ENCODE peak calls at places on chromosomes 16 and 17, in ten cellular contexts. One of them, this sample, is unnamed.

GRCh38 chr17:82875418-82875856 is 35.6 kb upstream of the ZNF750 start:
- DNase-seq in stimulated activated CD8-positive, alpha-beta memory T cell treated with anti-CD3 and anti-CD28 coated beads, Interleukin-2, amount 100 ng/mL, for 48 hours: no peak
- DNase-seq in HFFc6: no peak
- DNase-seq in fibroblast of pulmonary artery: no peak
- DNase-seq in hepatic stellate cell: no peak
- DNase-seq in fibroblast of mammary gland: no peak
- DNase-seq in pancreas: no peak
- DNase-seq in prostate gland: peak; percentile 82
- DNase-seq in NCI-H82: no peak
- DNase-seq in astrocyte of the spinal cord: no peak
- DNase-seq in this sample: no peak

GRCh38 chr16:4338712-4339299 is 12.3 kb downstream of the PAM16 start:
- DNase-seq in NCI-H82: no peak
- DNase-seq in fibroblast of mammary gland: no peak
- DNase-seq in fibroblast of pulmonary artery: no peak
- DNase-seq in astrocyte of the spinal cord: no peak
- DNase-seq in prostate gland: no peak
- DNase-seq in stimulated activated CD8-positive, alpha-beta memory T cell treated with anti-CD3 and anti-CD28 coated beads, Interleukin-2, amount 100 ng/mL, for 48 hours: no peak
- DNase-seq in hepatic stellate cell: no peak
- DNase-seq in HFFc6: no peak
- DNase-seq in pancreas: peak; percentile 35
- DNase-seq in this sample: no peak

GRCh38 chr16:58809213-58809612 is 75.1 kb upstream of the GOT2 start:
- DNase-seq in hepatic stellate cell: no peak
- DNase-seq in fibroblast of pulmonary artery: no peak
- DNase-seq in fibroblast of mammary gland: no peak
- DNase-seq in pancreas: no peak
- DNase-seq in astrocyte of the spinal cord: no peak
- DNase-seq in prostate gland: no peak
- DNase-seq in stimulated activated CD8-positive, alpha-beta memory T cell treated with anti-CD3 and anti-CD28 coated beads, Interleukin-2, amount 100 ng/mL, for 48 hours: no peak
- DNase-seq in HFFc6: no peak
- DNase-seq in NCI-H82: peak; percentile 58
- DNase-seq in this sample: no peak

GRCh38 chr16:281660-282249 is 1.2 kb upstream of the PDIA2 start:
- DNase-seq in hepatic stellate cell: no peak
- DNase-seq in pancreas: peak; percentile 63
- DNase-seq in NCI-H82: no peak
- DNase-seq in stimulated activated CD8-positive, alpha-beta memory T cell treated with anti-CD3 and anti-CD28 coated beads, Interleukin-2, amount 100 ng/mL, for 48 hours: no peak
- DNase-seq in prostate gland: no peak
- DNase-seq in fibroblast of pulmonary artery: no peak
- DNase-seq in fibroblast of mammary gland: no peak
- DNase-seq in astrocyte of the spinal cord: no peak
- DNase-seq in HFFc6: no peak
- DNase-seq in this sample: no peak

GRCh38 chr17:4968166-4968915 is 724 bp upstream of the SPAG7 start:
- DNase-seq in fibroblast of pulmonary artery: no peak
- DNase-seq in HFFc6: no peak
- DNase-seq in fibroblast of mammary gland: no peak
- DNase-seq in pancreas: peak; percentile 61
- DNase-seq in stimulated activated CD8-positive, alpha-beta memory T cell treated with anti-CD3 and anti-CD28 coated beads, Interleukin-2, amount 100 ng/mL, for 48 hours: peak; percentile 34
- DNase-seq in hepatic stellate cell: no peak
- DNase-seq in prostate gland: peak; percentile 19
- DNase-seq in NCI-H82: peak; percentile 49
- DNase-seq in astrocyte of the spinal cord: no peak
- DNase-seq in this sample: peak; percentile 65

GRCh38 chr16:50520451-50521245 is 27.5 kb upstream of the NKD1 start:
- DNase-seq in NCI-H82: no peak
- DNase-seq in stimulated activated CD8-positive, alpha-beta memory T cell treated with anti-CD3 and anti-CD28 coated beads, Interleukin-2, amount 100 ng/mL, for 48 hours: no peak
- DNase-seq in hepatic stellate cell: no peak
- DNase-seq in HFFc6: no peak
- DNase-seq in pancreas: no peak
- DNase-seq in astrocyte of the spinal cord: no peak
- DNase-seq in prostate gland: no peak
- DNase-seq in fibroblast of pulmonary artery: no peak
- DNase-seq in fibroblast of mammary gland: no peak
- DNase-seq in this sample: no peak

GRCh38 chr16:81842564-81843242 is 63.6 kb downstream of the PLCG2 start:
- DNase-seq in hepatic stellate cell: no peak
- DNase-seq in prostate gland: no peak
- DNase-seq in NCI-H82: no peak
- DNase-seq in pancreas: no peak
- DNase-seq in HFFc6: no peak
- DNase-seq in fibroblast of mammary gland: no peak
- DNase-seq in astrocyte of the spinal cord: no peak
- DNase-seq in fibroblast of pulmonary artery: no peak
- DNase-seq in stimulated activated CD8-positive, alpha-beta memory T cell treated with anti-CD3 and anti-CD28 coated beads, Interleukin-2, amount 100 ng/mL, for 48 hours: no peak
- DNase-seq in this sample: no peak

GRCh38 chr16:397135-397661 is at the start of gene NME4:
- DNase-seq in prostate gland: no peak
- DNase-seq in fibroblast of mammary gland: no peak
- DNase-seq in fibroblast of pulmonary artery: peak; percentile 51
- DNase-seq in HFFc6: no peak
- DNase-seq in hepatic stellate cell: peak; percentile 59
- DNase-seq in pancreas: peak; percentile 57
- DNase-seq in stimulated activated CD8-positive, alpha-beta memory T cell treated with anti-CD3 and anti-CD28 coated beads, Interleukin-2, amount 100 ng/mL, for 48 hours: no peak
- DNase-seq in NCI-H82: peak; percentile 57
- DNase-seq in astrocyte of the spinal cord: no peak
- DNase-seq in this sample: peak; percentile 21

GRCh38 chr16:66842765-66843164 is 1.4 kb upstream of the CA7 start:
- DNase-seq in fibroblast of mammary gland: peak; percentile 51
- DNase-seq in NCI-H82: no peak
- DNase-seq in astrocyte of the spinal cord: peak; percentile 16
- DNase-seq in prostate gland: no peak
- DNase-seq in pancreas: no peak
- DNase-seq in stimulated activated CD8-positive, alpha-beta memory T cell treated with anti-CD3 and anti-CD28 coated beads, Interleukin-2, amount 100 ng/mL, for 48 hours: no peak
- DNase-seq in hepatic stellate cell: no peak
- DNase-seq in HFFc6: no peak
- DNase-seq in fibroblast of pulmonary artery: no peak
- DNase-seq in this sample: no peak

GRCh38 chr17:74217036-74217725 is 3.8 kb downstream of the TTYH2 start:
- DNase-seq in stimulated activated CD8-positive, alpha-beta memory T cell treated with anti-CD3 and anti-CD28 coated beads, Interleukin-2, amount 100 ng/mL, for 48 hours: no peak
- DNase-seq in hepatic stellate cell: no peak
- DNase-seq in pancreas: no peak
- DNase-seq in astrocyte of the spinal cord: no peak
- DNase-seq in fibroblast of mammary gland: no peak
- DNase-seq in NCI-H82: peak; percentile 24
- DNase-seq in HFFc6: no peak
- DNase-seq in prostate gland: no peak
- DNase-seq in fibroblast of pulmonary artery: no peak
- DNase-seq in this sample: no peak

GRCh38 chr17:36978810-36979584 is 30.2 kb downstream of the AATF start:
- DNase-seq in fibroblast of pulmonary artery: peak; percentile 9
- DNase-seq in stimulated activated CD8-positive, alpha-beta memory T cell treated with anti-CD3 and anti-CD28 coated beads, Interleukin-2, amount 100 ng/mL, for 48 hours: no peak
- DNase-seq in pancreas: no peak
- DNase-seq in hepatic stellate cell: no peak
- DNase-seq in astrocyte of the spinal cord: no peak
- DNase-seq in NCI-H82: peak; percentile 25
- DNase-seq in HFFc6: no peak
- DNase-seq in fibroblast of mammary gland: no peak
- DNase-seq in prostate gland: no peak
- DNase-seq in this sample: no peak

GRCh38 chr17:81608605-81609004 is 28.3 kb downstream of the NPLOC4 start:
- DNase-seq in fibroblast of pulmonary artery: no peak
- DNase-seq in NCI-H82: no peak
- DNase-seq in fibroblast of mammary gland: peak; percentile 54
- DNase-seq in pancreas: peak; percentile 6
- DNase-seq in hepatic stellate cell: no peak
- DNase-seq in prostate gland: no peak
- DNase-seq in stimulated activated CD8-positive, alpha-beta memory T cell treated with anti-CD3 and anti-CD28 coated beads, Interleukin-2, amount 100 ng/mL, for 48 hours: no peak
- DNase-seq in astrocyte of the spinal cord: no peak
- DNase-seq in HFFc6: no peak
- DNase-seq in this sample: no peak

GRCh38 chr17:65809366-65809765 is 247.9 kb upstream of the AXIN2 start:
- DNase-seq in astrocyte of the spinal cord: no peak
- DNase-seq in stimulated activated CD8-positive, alpha-beta memory T cell treated with anti-CD3 and anti-CD28 coated beads, Interleukin-2, amount 100 ng/mL, for 48 hours: no peak
- DNase-seq in fibroblast of mammary gland: no peak
- DNase-seq in prostate gland: no peak
- DNase-seq in NCI-H82: no peak
- DNase-seq in hepatic stellate cell: no peak
- DNase-seq in HFFc6: no peak
- DNase-seq in pancreas: no peak
- DNase-seq in fibroblast of pulmonary artery: no peak
- DNase-seq in this sample: no peak

GRCh38 chr16:29744541-29745101 is 1.2 kb downstream of the C16orf54 start:
- DNase-seq in HFFc6: no peak
- DNase-seq in pancreas: no peak
- DNase-seq in stimulated activated CD8-positive, alpha-beta memory T cell treated with anti-CD3 and anti-CD28 coated beads, Interleukin-2, amount 100 ng/mL, for 48 hours: no peak
- DNase-seq in fibroblast of pulmonary artery: no peak
- DNase-seq in fibroblast of mammary gland: no peak
- DNase-seq in astrocyte of the spinal cord: no peak
- DNase-seq in hepatic stellate cell: no peak
- DNase-seq in prostate gland: no peak
- DNase-seq in NCI-H82: no peak
- DNase-seq in this sample: peak; percentile 42

GRCh38 chr16:51919736-51920135 is 627.2 kb downstream of the TOX3 start:
- DNase-seq in pancreas: no peak
- DNase-seq in hepatic stellate cell: no peak
- DNase-seq in fibroblast of pulmonary artery: peak; percentile 15
- DNase-seq in NCI-H82: no peak
- DNase-seq in fibroblast of mammary gland: no peak
- DNase-seq in HFFc6: no peak
- DNase-seq in prostate gland: no peak
- DNase-seq in stimulated activated CD8-positive, alpha-beta memory T cell treated with anti-CD3 and anti-CD28 coated beads, Interleukin-2, amount 100 ng/mL, for 48 hours: no peak
- DNase-seq in astrocyte of the spinal cord: no peak
- DNase-seq in this sample: no peak

GRCh38 chr17:50817838-50818237 is 17.5 kb upstream of the WFIKKN2 start:
- DNase-seq in fibroblast of pulmonary artery: no peak
- DNase-seq in pancreas: no peak
- DNase-seq in NCI-H82: no peak
- DNase-seq in prostate gland: no peak
- DNase-seq in stimulated activated CD8-positive, alpha-beta memory T cell treated with anti-CD3 and anti-CD28 coated beads, Interleukin-2, amount 100 ng/mL, for 48 hours: no peak
- DNase-seq in HFFc6: peak; percentile 11
- DNase-seq in hepatic stellate cell: peak; percentile 44
- DNase-seq in astrocyte of the spinal cord: peak; percentile 8
- DNase-seq in fibroblast of mammary gland: peak; percentile 7
- DNase-seq in this sample: no peak

GRCh38 chr17:82051776-82052637 is at the start of the genes GPS1 and RFNG:
- DNase-seq in astrocyte of the spinal cord: peak; percentile 50
- DNase-seq in fibroblast of pulmonary artery: peak; percentile 48
- DNase-seq in NCI-H82: peak; percentile 82
- DNase-seq in prostate gland: peak; percentile 69
- DNase-seq in HFFc6: no peak
- DNase-seq in pancreas: peak; percentile 84
- DNase-seq in fibroblast of mammary gland: no peak
- DNase-seq in stimulated activated CD8-positive, alpha-beta memory T cell treated with anti-CD3 and anti-CD28 coated beads, Interleukin-2, amount 100 ng/mL, for 48 hours: peak; percentile 80
- DNase-seq in hepatic stellate cell: peak; percentile 88
- DNase-seq in this sample: peak; percentile 89

GRCh38 chr16:13186813-13187212 is 285.4 kb downstream of the SHISA9 start:
- DNase-seq in HFFc6: no peak
- DNase-seq in prostate gland: no peak
- DNase-seq in hepatic stellate cell: no peak
- DNase-seq in pancreas: no peak
- DNase-seq in astrocyte of the spinal cord: no peak
- DNase-seq in fibroblast of pulmonary artery: no peak
- DNase-seq in fibroblast of mammary gland: peak; percentile 2
- DNase-seq in stimulated activated CD8-positive, alpha-beta memory T cell treated with anti-CD3 and anti-CD28 coated beads, Interleukin-2, amount 100 ng/mL, for 48 hours: no peak
- DNase-seq in NCI-H82: peak; percentile 42
- DNase-seq in this sample: no peak

GRCh38 chr16:31167315-31167714 is 12.6 kb upstream of the FUS start:
- DNase-seq in NCI-H82: no peak
- DNase-seq in fibroblast of mammary gland: no peak
- DNase-seq in astrocyte of the spinal cord: no peak
- DNase-seq in fibroblast of pulmonary artery: no peak
- DNase-seq in prostate gland: no peak
- DNase-seq in hepatic stellate cell: no peak
- DNase-seq in pancreas: no peak
- DNase-seq in stimulated activated CD8-positive, alpha-beta memory T cell treated with anti-CD3 and anti-CD28 coated beads, Interleukin-2, amount 100 ng/mL, for 48 hours: no peak
- DNase-seq in HFFc6: no peak
- DNase-seq in this sample: no peak

GRCh38 chr16:75296606-75297005 is 45.2 kb upstream of the BCAR1 start:
- DNase-seq in fibroblast of mammary gland: peak; percentile 33
- DNase-seq in prostate gland: no peak
- DNase-seq in pancreas: peak; percentile 67
- DNase-seq in stimulated activated CD8-positive, alpha-beta memory T cell treated with anti-CD3 and anti-CD28 coated beads, Interleukin-2, amount 100 ng/mL, for 48 hours: no peak
- DNase-seq in astrocyte of the spinal cord: peak; percentile 52
- DNase-seq in NCI-H82: no peak
- DNase-seq in fibroblast of pulmonary artery: peak; percentile 70
- DNase-seq in HFFc6: peak; percentile 17
- DNase-seq in hepatic stellate cell: no peak
- DNase-seq in this sample: no peak

GRCh38 chr17:70076189-70076588 is 1.2 kb downstream of the KCNJ16 start:
- DNase-seq in astrocyte of the spinal cord: peak; percentile 68
- DNase-seq in pancreas: no peak
- DNase-seq in prostate gland: no peak
- DNase-seq in fibroblast of pulmonary artery: peak; percentile 12
- DNase-seq in NCI-H82: no peak
- DNase-seq in fibroblast of mammary gland: peak; percentile 30
- DNase-seq in stimulated activated CD8-positive, alpha-beta memory T cell treated with anti-CD3 and anti-CD28 coated beads, Interleukin-2, amount 100 ng/mL, for 48 hours: no peak
- DNase-seq in hepatic stellate cell: no peak
- DNase-seq in HFFc6: no peak
- DNase-seq in this sample: no peak

GRCh38 chr17:3827124-3827773 is 18.8 kb downstream of the NCBP3 start:
- DNase-seq in prostate gland: peak; percentile 55
- DNase-seq in astrocyte of the spinal cord: peak; percentile 77
- DNase-seq in pancreas: no peak
- DNase-seq in fibroblast of pulmonary artery: peak; percentile 84
- DNase-seq in NCI-H82: peak; percentile 89
- DNase-seq in hepatic stellate cell: peak; percentile 53
- DNase-seq in stimulated activated CD8-positive, alpha-beta memory T cell treated with anti-CD3 and anti-CD28 coated beads, Interleukin-2, amount 100 ng/mL, for 48 hours: peak; percentile 44
- DNase-seq in HFFc6: peak; percentile 59
- DNase-seq in fibroblast of mammary gland: peak; percentile 83
- DNase-seq in this sample: peak; percentile 89

GRCh38 chr17:46962374-46962790 is 16.7 kb downstream of the RPRML start:
- DNase-seq in HFFc6: no peak
- DNase-seq in hepatic stellate cell: peak; percentile 58
- DNase-seq in fibroblast of pulmonary artery: peak; percentile 83
- DNase-seq in fibroblast of mammary gland: peak; percentile 57
- DNase-seq in stimulated activated CD8-positive, alpha-beta memory T cell treated with anti-CD3 and anti-CD28 coated beads, Interleukin-2, amount 100 ng/mL, for 48 hours: no peak
- DNase-seq in pancreas: no peak
- DNase-seq in NCI-H82: no peak
- DNase-seq in astrocyte of the spinal cord: peak; percentile 48
- DNase-seq in prostate gland: no peak
- DNase-seq in this sample: no peak

GRCh38 chr17:66960623-66961022 is 3.9 kb upstream of the CACNG4 start:
- DNase-seq in astrocyte of the spinal cord: no peak
- DNase-seq in fibroblast of pulmonary artery: no peak
- DNase-seq in pancreas: no peak
- DNase-seq in NCI-H82: no peak
- DNase-seq in hepatic stellate cell: no peak
- DNase-seq in fibroblast of mammary gland: no peak
- DNase-seq in prostate gland: no peak
- DNase-seq in stimulated activated CD8-positive, alpha-beta memory T cell treated with anti-CD3 and anti-CD28 coated beads, Interleukin-2, amount 100 ng/mL, for 48 hours: no peak
- DNase-seq in HFFc6: no peak
- DNase-seq in this sample: no peak